ENCODE peak calls at places on chromosomes 3 and 15, in four cellular contexts. C is T-cell; Q is ELR; D is activated naive CD4-positive, alpha-beta T cell treated with anti-CD3 and anti-CD28 coated beads for 36 hours. L is an unnamed sample.

GRCh38 chr3:102053375-102053989 is 204.2 kb downstream of the NFKBIZ start:
- DNase-seq in C (no peak), Q (peak), D (peak), L (peak)

GRCh38 chr3:138879541-138880380 is 45.0 kb upstream of the PIK3CB start:
- DNase-seq in C (no peak), Q (no peak), D (no peak), L (no peak)

GRCh38 chr3:61522064-61522463 is 39.3 kb upstream of the PTPRG start:
- DNase-seq in C (no peak), Q (no peak), D (no peak), L (no peak)

GRCh38 chr3:34056951-34057390 is 258.5 kb downstream of the PDCD6IP start:
- DNase-seq in C (no peak), Q (no peak), D (peak), L (no peak)

GRCh38 chr3:122349171-122349570 is 24.1 kb downstream of the CSTA start:
- DNase-seq in C (no peak), Q (no peak), D (no peak), L (no peak)

GRCh38 chr15:88657326-88658069 is 18.7 kb downstream of the ISG20 start:
- DNase-seq in C (no peak), Q (peak), D (no peak), L (peak)

GRCh38 chr3:132407025-132407424 is 10.3 kb upstream of the DNAJC13 start:
- DNase-seq in C (no peak), Q (no peak), D (no peak), L (no peak)

GRCh38 chr15:38049876-38050275 is 115.4 kb downstream of the TMCO5A start:
- DNase-seq in C (no peak), Q (peak), D (no peak), L (no peak)

GRCh38 chr3:114043205-114043604 is 13.1 kb downstream of the CCDC191 start:
- DNase-seq in C (no peak), Q (no peak), D (no peak), L (no peak)

GRCh38 chr3:129892486-129892856 is 1.0 kb downstream of the TMCC1 start:
- DNase-seq in C (peak), Q (no peak), D (no peak), L (no peak)

GRCh38 chr15:91946914-91947313 is 93.4 kb downstream of the SLCO3A1 start:
- DNase-seq in C (no peak), Q (no peak), D (no peak), L (no peak)

GRCh38 chr3:58963928-58964497 is 85.8 kb downstream of the CFAP20DC start:
- DNase-seq in C (no peak), Q (no peak), D (no peak), L (no peak)

GRCh38 chr3:134618473-134618860 is 32.4 kb downstream of the KY start:
- DNase-seq in C (no peak), Q (no peak), D (no peak), L (no peak)

GRCh38 chr15:89649716-89650115 is 5.6 kb downstream of the KIF7 start:
- DNase-seq in C (no peak), Q (no peak), D (no peak), L (no peak)

GRCh38 chr3:160330111-160330510 is 68.9 kb downstream of the IFT80 start:
- DNase-seq in C (no peak), Q (no peak), D (no peak), L (no peak)

GRCh38 chr15:73996939-73997338 is 2.4 kb downstream of the PML start:
- DNase-seq in C (no peak), Q (peak), D (peak), L (peak)

GRCh38 chr15:89346516-89346915 is 11.9 kb upstream of the POLG start:
- DNase-seq in C (no peak), Q (no peak), D (no peak), L (no peak)

GRCh38 chr3:139653582-139653981 is 24.2 kb downstream of the NMNAT3 start:
- DNase-seq in C (no peak), Q (no peak), D (no peak), L (peak)

GRCh38 chr3:189712906-189713483 is 81.8 kb downstream of the TP63 start:
- DNase-seq in C (no peak), Q (no peak), D (no peak), L (no peak)

GRCh38 chr3:129357616-129358015 is 70.8 kb downstream of the EFCAB12 start:
- DNase-seq in C (no peak), Q (no peak), D (no peak), L (no peak)

GRCh38 chr3:158916111-158916510 is 114.3 kb downstream of the MFSD1 start:
- DNase-seq in C (no peak), Q (no peak), D (no peak), L (no peak)

GRCh38 chr3:24521306-24522154 is 26.9 kb upstream of the THRB start:
- DNase-seq in C (no peak), Q (peak), D (no peak), L (peak)

GRCh38 chr15:57921371-57921770 is 144.1 kb downstream of the ALDH1A2 start:
- DNase-seq in C (no peak), Q (peak), D (no peak), L (no peak)

GRCh38 chr3:31882431-31882830 is 98.6 kb downstream of the OSBPL10 start:
- DNase-seq in C (no peak), Q (no peak), D (no peak), L (no peak)

L was measured in Daoy.